ENCODE peak calls at places on chromosome 17, in nine cellular contexts. U is astrocyte of the spinal cord, O is heart left ventricle, Q is ascending aorta, P is heart right ventricle, G is MM.1S, X is lung, E is tibial artery, C is kidney epithelial cell. L is an unnamed sample.

GRCh38 chr17:45376171-45376564 is 56.5 kb downstream of the ARHGAP27 start:
- DNase-seq in G (no peak), Q (no peak), U (no peak), E (no peak), X (no peak), C (no peak), O (no peak), P (no peak), L (no peak)

GRCh38 chr17:31413871-31414589 is 22.6 kb downstream of the RAB11FIP4 start:
- DNase-seq in C (no peak), G (no peak), Q (no peak), U (no peak), P (no peak), X (no peak), E (no peak), O (peak), L (peak)

GRCh38 chr17:5785867-5786509 is 201.7 kb upstream of the NLRP1 start:
- DNase-seq in G (no peak), P (no peak), O (no peak), C (peak), X (no peak), U (peak), E (no peak), Q (no peak), L (no peak)

GRCh38 chr17:6677158-6677831 is 25.7 kb downstream of the C17orf100 start:
- DNase-seq in O (no peak), P (no peak), Q (no peak), G (peak), U (peak), E (no peak), C (no peak), X (no peak), L (peak)

GRCh38 chr17:57902800-57903759 is 52.1 kb downstream of the CUEDC1 start:
- DNase-seq in C (peak), G (peak), O (peak), P (peak), X (peak), U (peak), Q (peak), E (peak), L (no peak)

GRCh38 chr17:5821057-5821456 is 236.7 kb upstream of the NLRP1 start:
- DNase-seq in U (peak), E (no peak), G (no peak), C (peak), P (no peak), O (no peak), Q (no peak), X (peak), L (no peak)

GRCh38 chr17:37147301-37147812 is 198.6 kb downstream of the AATF start:
- DNase-seq in P (no peak), E (no peak), G (peak), X (no peak), Q (no peak), C (no peak), O (no peak), U (peak), L (no peak)

GRCh38 chr17:19019041-19019941 is 14.7 kb upstream of the FAM83G start:
- DNase-seq in Q (no peak), X (no peak), E (no peak), G (no peak), P (no peak), U (no peak), O (peak), C (no peak), L (no peak)

GRCh38 chr17:29042679-29043538 is at the start of gene PIPOX:
- DNase-seq in X (peak), C (no peak), G (peak), P (peak), Q (no peak), U (peak), E (no peak), O (peak), L (no peak)

GRCh38 chr17:79023886-79024771 is at the start of gene C1QTNF1:
- DNase-seq in G (peak), X (no peak), U (no peak), Q (no peak), O (peak), P (peak), E (peak), C (no peak), L (no peak)

GRCh38 chr17:81150379-81151038 is 14.8 kb upstream of the PVALEF start:
- DNase-seq in O (peak), C (no peak), U (no peak), P (no peak), E (peak), X (peak), G (no peak), Q (peak), L (no peak)

GRCh38 chr17:75691371-75692290 is 24.5 kb downstream of the SAP30BP start:
- DNase-seq in C (no peak), X (no peak), G (no peak), U (peak), P (no peak), Q (no peak), O (no peak), E (no peak), L (no peak)

GRCh38 chr17:57106107-57106835 is 21.2 kb downstream of the AKAP1 start:
- DNase-seq in P (no peak), O (no peak), U (no peak), E (no peak), Q (no peak), G (no peak), C (no peak), X (no peak), L (no peak)

GRCh38 chr17:37327341-37328090 is 48.3 kb upstream of the C17orf78 start:
- DNase-seq in P (no peak), G (no peak), Q (no peak), O (no peak), E (no peak), C (peak), U (peak), X (no peak), L (peak)

GRCh38 chr17:16377804-16378400 is 3.0 kb upstream of the UBB start:
- DNase-seq in G (no peak), E (no peak), P (no peak), Q (no peak), O (no peak), C (no peak), X (no peak), U (peak), L (no peak)

GRCh38 chr17:8800656-8801055 is 1.5 kb upstream of the MFSD6L start:
- DNase-seq in E (no peak), G (no peak), C (no peak), U (no peak), Q (no peak), P (no peak), X (no peak), O (no peak), L (no peak)

GRCh38 chr17:77325826-77326581 is 185.2 kb downstream of the SEC14L1 start:
- DNase-seq in E (no peak), X (peak), G (no peak), O (no peak), Q (no peak), U (peak), C (no peak), P (no peak), L (no peak)

GRCh38 chr17:75647921-75648320 is 14.7 kb downstream of the SMIM5 start:
- DNase-seq in U (no peak), X (no peak), Q (no peak), O (no peak), E (no peak), C (no peak), G (no peak), P (no peak), L (no peak)

GRCh38 chr17:17553217-17554195 is 38.0 kb downstream of the PEMT start:
- DNase-seq in Q (no peak), X (no peak), E (no peak), P (no peak), O (peak), C (no peak), U (no peak), G (no peak), L (no peak)

GRCh38 chr17:57927048-57927723 is 28.0 kb downstream of the CUEDC1 start:
- DNase-seq in Q (no peak), P (no peak), C (no peak), G (no peak), O (peak), E (no peak), U (peak), X (no peak), L (no peak)

GRCh38 chr17:42311240-42312034 is 23.1 kb downstream of the STAT5A start:
- DNase-seq in X (peak), U (peak), G (no peak), Q (peak), C (peak), E (peak), O (peak), P (peak), L (peak)

GRCh38 chr17:42548070-42548837 is 4.5 kb upstream of the HSD17B1 start:
- DNase-seq in C (no peak), P (no peak), O (peak), Q (no peak), G (peak), E (no peak), U (peak), X (peak), L (no peak)

GRCh38 chr17:45784583-45785372 is 658 bp downstream of the CRHR1 start:
- DNase-seq in C (no peak), P (no peak), G (no peak), U (no peak), X (no peak), Q (no peak), O (no peak), E (no peak), L (no peak)

GRCh38 chr17:78763561-78763960 is 18.5 kb downstream of the CYTH1 start:
- DNase-seq in P (no peak), G (no peak), U (peak), Q (no peak), C (no peak), E (no peak), O (no peak), X (no peak), L (peak)

GRCh38 chr17:81575836-81576235 is 23.7 kb upstream of the FAAP100 start:
- DNase-seq in X (no peak), E (no peak), C (no peak), P (no peak), O (no peak), U (no peak), Q (no peak), G (no peak), L (no peak)

GRCh38 chr17:17628388-17629008 is 37.0 kb upstream of the PEMT start:
- DNase-seq in G (peak), Q (no peak), C (no peak), P (no peak), O (no peak), E (no peak), U (no peak), X (no peak), L (no peak)

DNA sequence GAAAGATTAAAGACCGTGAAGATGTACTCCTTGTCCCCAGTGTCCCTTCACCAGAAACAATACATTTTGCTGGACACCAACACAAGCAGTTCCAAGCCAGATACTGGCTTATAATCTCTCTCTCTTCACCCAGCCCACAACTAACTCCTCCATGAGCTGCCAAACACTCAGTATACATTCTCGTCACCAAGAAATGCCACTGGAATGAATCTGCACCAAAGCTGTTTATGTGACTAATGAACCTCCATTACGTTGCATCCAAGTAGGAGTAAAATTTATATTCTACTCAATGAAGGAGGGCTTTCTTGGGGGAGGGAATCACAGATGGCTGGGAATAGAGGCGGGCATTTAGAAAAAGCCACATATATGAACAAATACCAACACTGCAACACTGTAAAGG is 20.9 kb upstream of the SOX9 start:
- DNase-seq in X (no peak), C (no peak), P (no peak), E (no peak), Q (no peak), G (no peak), O (no peak), U (peak), L (no peak)
- H3K4me3 ChIP-seq in X (no peak), C (no peak), P (no peak), E (no peak), Q (no peak), G (no peak), O (no peak), U (no peak), L (no peak)

GRCh38 chr17:66220079-66220835 is 9.0 kb downstream of the APOH start:
- DNase-seq in O (no peak), X (no peak), C (no peak), Q (no peak), E (no peak), P (no peak), G (no peak), U (no peak), L (no peak)

GRCh38 chr17:66215529-66215911 is 13.7 kb downstream of the APOH start:
- DNase-seq in G (no peak), O (no peak), Q (no peak), U (no peak), P (no peak), X (no peak), C (no peak), E (no peak), L (no peak)

GRCh38 chr17:66211047-66211810 is 18.0 kb downstream of the APOH start:
- DNase-seq in C (no peak), E (no peak), U (no peak), G (no peak), Q (no peak), P (no peak), X (no peak), O (no peak), L (no peak)

GRCh38 chr17:66210208-66210574 is 18.3 kb upstream of the CEP112 start:
- DNase-seq in O (no peak), P (no peak), Q (no peak), E (no peak), U (no peak), C (no peak), X (no peak), G (no peak), L (no peak)

DNA sequence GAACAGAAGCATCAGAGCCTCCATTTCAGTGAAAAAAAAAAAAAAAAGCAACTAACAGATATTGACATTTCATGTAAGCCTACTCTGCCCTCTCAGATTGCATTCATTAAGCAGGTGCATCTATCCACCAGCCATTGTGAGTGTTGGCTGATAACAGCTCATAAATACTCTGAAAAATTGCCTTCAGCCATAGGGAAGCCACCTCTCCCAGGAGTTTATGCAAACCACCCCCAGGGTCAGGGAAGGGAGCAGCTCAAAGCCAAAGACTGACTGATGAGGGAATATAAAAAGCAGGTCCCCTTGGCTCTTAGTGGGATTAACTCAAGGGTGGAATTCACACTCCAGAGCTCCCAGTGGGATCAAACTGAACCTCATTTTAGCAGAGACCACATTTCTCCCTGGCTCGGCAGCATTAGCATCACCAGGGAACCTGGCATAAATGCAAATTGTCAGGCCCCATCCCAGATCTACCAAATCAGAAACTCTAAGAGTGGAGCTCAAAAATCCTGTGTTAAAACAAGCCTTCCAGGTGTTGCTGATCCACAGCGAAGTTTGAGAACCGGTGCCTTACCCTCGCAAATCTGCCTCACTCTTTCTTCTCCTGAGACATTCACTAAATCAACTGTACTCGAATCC is 14.2 kb downstream of the APOH start:
- DNase-seq in G (no peak), P (no peak), O (no peak), E (no peak), C (no peak), X (no peak), Q (no peak), U (no peak), L (no peak)
- TF ChIP-seq CTCF in G (no peak), P (no peak), O (no peak), E (no peak), C (no peak), X (no peak), Q (no peak), U (no peak), L (no peak)

GRCh38 chr17:59840908-59841666 is 51.7 kb downstream of the TUBD1 start:
- DNase-seq in C (no peak), E (no peak), Q (no peak), X (no peak), P (no peak), O (no peak), U (peak), G (no peak), L (no peak)
- H3K4me3 ChIP-seq in C (peak), E (peak), Q (peak), X (peak), P (peak), O (no peak), U (peak), G (no peak), L (peak)

GRCh38 chr17:71966055-71966454 is 154.8 kb upstream of the SOX9 start:
- DNase-seq in Q (no peak), C (no peak), P (no peak), X (no peak), E (no peak), G (no peak), O (no peak), U (no peak), L (no peak)

GRCh38 chr17:71964559-71964958 is 156.3 kb upstream of the SOX9 start:
- DNase-seq in O (no peak), U (no peak), G (no peak), C (no peak), Q (no peak), X (no peak), P (peak), E (no peak), L (no peak)

GRCh38 chr17:71963791-71964190 is 157.0 kb upstream of the SOX9 start:
- DNase-seq in O (no peak), G (no peak), U (no peak), C (no peak), P (no peak), Q (no peak), E (no peak), X (no peak), L (no peak)

GRCh38 chr17:71966459-71967313 is 154.1 kb upstream of the SOX9 start:
- DNase-seq in P (peak), X (no peak), U (peak), G (no peak), E (peak), C (no peak), Q (no peak), O (peak), L (no peak)

GRCh38 chr17:71963341-71963740 is 157.5 kb upstream of the SOX9 start:
- DNase-seq in U (no peak), E (no peak), O (no peak), C (no peak), Q (no peak), G (no peak), X (no peak), P (no peak), L (no peak)
- TF ChIP-seq CTCF in U (no peak), E (no peak), O (no peak), C (no peak), Q (no peak), G (no peak), X (no peak), P (no peak), L (no peak)

DNA sequence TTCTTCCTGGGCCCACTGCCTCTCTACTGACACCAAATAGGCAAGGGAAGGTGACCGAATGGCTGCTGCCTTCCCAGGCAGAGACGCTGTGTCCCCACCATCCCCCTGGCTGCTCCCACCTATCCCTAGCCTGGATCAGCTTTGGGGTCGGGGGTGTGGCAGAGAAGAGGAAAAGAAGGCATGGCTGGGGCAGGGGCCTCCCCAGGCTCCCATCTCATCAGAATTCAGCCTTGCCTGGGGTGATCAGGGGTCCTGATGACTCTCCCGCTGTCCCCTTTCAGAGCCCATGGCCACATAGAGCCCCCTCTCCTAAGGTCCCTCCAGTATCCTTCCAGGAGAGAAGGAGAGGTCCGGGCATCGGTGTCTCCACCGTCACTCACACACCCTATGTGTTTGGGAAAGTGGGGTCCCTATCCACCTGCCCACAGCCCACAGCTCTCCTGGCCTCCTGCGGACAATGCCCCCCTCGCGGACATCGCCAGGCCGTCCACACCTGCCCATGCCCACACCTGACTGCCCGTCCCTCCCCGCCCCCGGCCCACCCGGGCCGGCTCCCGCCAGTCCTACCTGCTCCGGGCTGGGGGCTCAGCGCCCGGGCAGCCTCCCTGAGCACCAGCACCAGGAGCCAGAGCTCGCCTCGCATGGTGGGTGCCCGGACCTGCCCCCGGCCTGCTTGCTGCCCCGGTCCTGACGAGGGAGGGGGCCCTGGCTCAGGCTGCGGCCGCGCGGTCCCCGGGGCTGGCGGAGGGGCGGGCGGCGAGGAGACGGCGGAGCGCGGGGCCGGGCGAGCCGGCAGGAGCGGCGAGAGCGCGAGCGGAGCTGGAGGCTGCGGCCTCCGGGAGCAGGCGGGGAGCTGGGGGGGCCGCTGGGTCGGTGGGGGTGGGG is at the start of gene PLXDC1:
- DNase-seq in E (no peak), U (no peak), C (no peak), Q (no peak), X (no peak), P (no peak), O (no peak), G (no peak), L (no peak)
- H3K4me3 ChIP-seq in E (peak), U (peak), C (peak), Q (peak), X (peak), P (peak), O (peak), G (peak), L (peak)

GRCh38 chr17:3647251-3647650 is 10.7 kb downstream of the CTNS start:
- DNase-seq in O (no peak), C (no peak), Q (no peak), U (no peak), P (no peak), X (no peak), E (no peak), G (no peak), L (no peak)

GRCh38 chr17:3645310-3645709 is 8.8 kb downstream of the CTNS start:
- DNase-seq in X (no peak), E (no peak), U (no peak), Q (no peak), O (peak), G (no peak), C (no peak), P (no peak), L (no peak)

DNA sequence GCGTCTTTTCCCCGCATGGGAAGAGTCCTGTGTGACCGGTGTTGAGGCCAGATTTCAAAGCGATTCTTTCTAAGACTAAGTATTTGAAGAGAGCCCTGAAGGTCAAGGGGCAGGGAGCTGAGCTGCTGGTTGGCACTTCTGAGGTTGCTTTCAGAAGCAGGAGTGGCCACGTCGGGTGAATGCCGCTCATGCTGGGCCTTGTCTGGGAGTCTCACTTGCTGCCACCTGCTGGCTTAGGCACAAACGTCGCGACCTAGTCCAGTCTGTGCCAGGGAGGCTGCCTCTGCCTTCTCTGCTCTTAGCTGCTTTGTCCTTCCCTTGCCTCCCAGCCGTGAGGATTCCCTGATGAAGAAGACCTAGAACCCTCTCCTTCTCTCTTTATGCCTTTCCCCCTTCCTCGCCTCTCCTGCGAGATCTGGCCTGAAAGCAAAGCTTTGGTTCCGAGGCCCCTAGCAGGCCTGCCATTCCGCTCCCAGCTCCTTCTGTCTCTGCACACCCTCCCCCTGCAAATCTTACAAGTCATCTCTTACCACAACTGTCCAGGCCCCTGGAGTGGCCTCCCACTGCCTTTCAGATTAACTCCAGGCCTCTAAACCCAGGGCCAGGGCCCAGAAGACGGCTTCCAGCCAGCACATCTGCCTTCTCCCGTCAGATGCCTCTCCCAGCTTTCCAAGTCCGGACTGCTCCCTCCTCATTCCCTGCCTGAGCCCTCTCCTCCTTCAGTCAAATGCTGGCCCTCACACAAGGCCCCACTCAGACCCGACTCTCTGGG is 11.4 kb downstream of the CTNS start:
- DNase-seq in E (no peak), C (no peak), G (peak), O (peak), U (peak), Q (no peak), P (peak), X (no peak), L (no peak)
- TF ChIP-seq CTCF in E (no peak), C (peak), G (peak), O (peak), U (peak), Q (peak), P (peak), X (no peak), L (peak)

GRCh38 chr17:60138769-60139437 is 10.9 kb upstream of the CA4 start:
- DNase-seq in O (no peak), U (no peak), C (no peak), Q (no peak), G (no peak), X (no peak), P (no peak), E (no peak), L (no peak)
- H3K4me3 ChIP-seq in O (no peak), U (no peak), C (no peak), Q (no peak), G (no peak), X (no peak), P (no peak), E (no peak), L (no peak)